ENCODE peak calls at places on chromosome 16, in four cellular contexts. D, L, V and K are unnamed samples. For H3K36me3, the result is how much of the 10 kb centered on the place peaks cover.

GRCh38 chr16:79843145-79843544 is 242.6 kb upstream of the MAF start:
- DNase-seq in D (no peak), V (no peak), L (no peak), K (no peak)

GRCh38 chr16:69270395-69270794 is 40.8 kb upstream of the VPS4A start:
- DNase-seq in V (peak), L (no peak), D (no peak), K (no peak)

GRCh38 chr16:28543072-28543471 is 4.3 kb upstream of the NUPR1 start:
- DNase-seq in V (no peak), D (no peak), L (peak), K (no peak)

GRCh38 chr16:71430744-71431143 is 11.1 kb downstream of the TLE7 start:
- DNase-seq in V (no peak), D (no peak), L (no peak), K (no peak)

GRCh38 chr16:27751676-27752075 is 201.7 kb downstream of the KATNIP start:
- DNase-seq in L (no peak), D (no peak), V (no peak), K (no peak)

GRCh38 chr16:55735120-55735781 is 79.5 kb downstream of the SLC6A2 start:
- DNase-seq in L (no peak), D (no peak), V (no peak), K (no peak)

GRCh38 chr16:85555549-85556455 is 57.3 kb upstream of the GSE1 start:
- DNase-seq in L (no peak), D (no peak), V (no peak), K (peak)

GRCh38 chr16:68658258-68658973 is 13.3 kb downstream of the CDH3 start:
- DNase-seq in V (peak), L (peak), D (no peak), K (no peak)

GRCh38 chr16:14586637-14587036 is 43.4 kb downstream of the PARN start:
- DNase-seq in V (no peak), D (no peak), L (no peak), K (no peak)

GRCh38 chr16:88566158-88566557 is 4.0 kb upstream of the ZC3H18 start:
- DNase-seq in D (no peak), L (no peak), V (peak), K (no peak)

GRCh38 chr16:72913551-72913950 is 134.4 kb downstream of the ZFHX3 start:
- DNase-seq in V (no peak), D (no peak), L (peak), K (no peak)

GRCh38 chr16:55703003-55704001 is 47.5 kb downstream of the SLC6A2 start:
- DNase-seq in D (no peak), V (no peak), L (peak), K (peak)

GRCh38 chr16:66525396-66526180 is 24.3 kb downstream of the TK2 start:
- DNase-seq in L (no peak), V (no peak), D (no peak), K (no peak)

GRCh38 chr16:80639636-80640035 is 98.8 kb downstream of the DYNLRB2 start:
- DNase-seq in V (no peak), L (no peak), D (no peak), K (no peak)

GRCh38 chr16:58684001-58684353 is 593 bp downstream of the SLC38A7 start:
- DNase-seq in L (no peak), D (no peak), V (no peak), K (no peak)

GRCh38 chr16:83200005-83200779 is 573.4 kb downstream of the CDH13 start:
- DNase-seq in L (no peak), D (no peak), V (no peak), K (no peak)

GRCh38 chr16:51399908-51400670 is 249.0 kb upstream of the SALL1 start:
- DNase-seq in D (no peak), V (no peak), L (no peak), K (no peak)

GRCh38 chr16:63337264-63337663 is 1301.0 kb upstream of the CDH8 start:
- DNase-seq in L (no peak), V (no peak), D (no peak), K (no peak)

GRCh38 chr16:85638695-85639409 is 25.7 kb downstream of the GSE1 start:
- DNase-seq in D (no peak), V (no peak), L (no peak), K (no peak)

GRCh38 chr16:76343761-76344160 is 66.6 kb downstream of the CNTNAP4 start:
- DNase-seq in L (no peak), D (no peak), V (no peak), K (no peak)
- H3K36me3 ChIP-seq in L (under half), D (under half), V (under half), K (under half)

GRCh38 chr16:8621572-8622314 is at the start of gene METTL22:
- DNase-seq in L (peak), V (peak), D (peak), K (peak)
- H3K36me3 ChIP-seq in L (under half), V (under half), D (under half), K (under half)

GRCh38 chr16:2210009-2210332 is 692 bp downstream of the BRICD5 start:
- DNase-seq in V (no peak), L (no peak), D (no peak), K (no peak)

GRCh38 chr16:2213817-2214720 is 571 bp downstream of the PGP start:
- DNase-seq in D (no peak), V (no peak), L (no peak), K (no peak)

GRCh38 chr16:2212362-2213324 is 2.0 kb upstream of the BRICD5 start:
- DNase-seq in V (no peak), D (no peak), L (peak), K (no peak)

GRCh38 chr16:2210386-2211365 is at the start of gene BRICD5:
- DNase-seq in V (no peak), L (no peak), D (no peak), K (no peak)

DNA sequence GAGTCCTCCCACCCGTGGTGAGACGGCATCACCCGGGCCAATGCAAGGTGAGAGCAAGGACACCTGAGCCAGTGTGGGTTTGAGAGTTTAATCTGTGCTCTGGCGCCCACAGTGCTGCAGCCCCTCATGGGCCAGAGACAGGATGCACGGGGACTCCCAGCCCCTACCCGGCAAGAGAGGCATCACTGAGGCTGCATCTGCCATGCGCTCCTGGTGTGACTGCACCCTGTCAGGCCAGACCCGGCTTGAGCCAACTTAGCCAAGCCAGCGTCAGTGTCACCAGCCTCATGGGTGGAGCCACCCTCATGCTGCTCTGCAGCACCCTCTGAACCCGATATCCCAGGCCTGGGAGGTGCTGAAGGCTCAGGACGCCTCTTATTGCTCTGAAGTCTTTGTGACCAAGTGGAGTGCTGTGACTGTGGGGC is 1.3 kb upstream of the BRICD5 start:
- DNase-seq in L (no peak), D (no peak), V (no peak), K (no peak)
- H3K36me3 ChIP-seq in L (under half), D (under half), V (under half), K (under half)

DNA sequence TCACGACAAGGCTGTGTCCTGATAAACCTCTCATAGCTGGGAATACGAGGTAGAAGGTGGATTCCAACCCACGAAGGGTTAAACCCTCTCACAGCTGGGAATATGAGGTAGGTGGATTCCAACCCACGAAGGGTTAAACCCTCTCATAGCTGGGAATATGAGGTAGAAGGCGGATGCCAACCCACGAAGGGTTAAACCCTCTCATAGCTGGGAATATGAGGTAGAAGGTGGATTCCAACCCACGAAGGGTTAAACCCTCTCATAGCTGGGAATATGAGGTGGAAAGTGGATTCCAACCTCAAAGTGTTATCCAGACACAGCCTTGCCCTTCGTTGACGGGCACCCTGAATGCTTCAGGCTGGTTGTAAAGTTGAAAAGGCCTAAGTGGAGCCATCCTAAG is 31.0 kb downstream of the AXIN1 start:
- DNase-seq in L (no peak), V (no peak), D (no peak), K (no peak)
- H3K36me3 ChIP-seq in L (under half), V (under half), D (under half), K (under half)

GRCh38 chr16:89775223-89775622 is 41.2 kb downstream of the FANCA start:
- DNase-seq in D (no peak), L (no peak), V (no peak), K (no peak)
- H3K36me3 ChIP-seq in D (under half), L (under half), V (under half), K (under half)

GRCh38 chr16:11699234-11699894 is 31.1 kb downstream of the SNN start:
- DNase-seq in D (no peak), L (no peak), V (no peak), K (no peak)

GRCh38 chr16:11696266-11697012 is 28.2 kb downstream of the SNN start:
- DNase-seq in D (no peak), L (no peak), V (no peak), K (no peak)

GRCh38 chr16:11698271-11698689 is 30.0 kb downstream of the SNN start:
- DNase-seq in V (no peak), D (no peak), L (no peak), K (peak)

GRCh38 chr16:11697319-11697718 is 29.1 kb downstream of the SNN start:
- DNase-seq in D (no peak), L (no peak), V (no peak), K (no peak)

DNA sequence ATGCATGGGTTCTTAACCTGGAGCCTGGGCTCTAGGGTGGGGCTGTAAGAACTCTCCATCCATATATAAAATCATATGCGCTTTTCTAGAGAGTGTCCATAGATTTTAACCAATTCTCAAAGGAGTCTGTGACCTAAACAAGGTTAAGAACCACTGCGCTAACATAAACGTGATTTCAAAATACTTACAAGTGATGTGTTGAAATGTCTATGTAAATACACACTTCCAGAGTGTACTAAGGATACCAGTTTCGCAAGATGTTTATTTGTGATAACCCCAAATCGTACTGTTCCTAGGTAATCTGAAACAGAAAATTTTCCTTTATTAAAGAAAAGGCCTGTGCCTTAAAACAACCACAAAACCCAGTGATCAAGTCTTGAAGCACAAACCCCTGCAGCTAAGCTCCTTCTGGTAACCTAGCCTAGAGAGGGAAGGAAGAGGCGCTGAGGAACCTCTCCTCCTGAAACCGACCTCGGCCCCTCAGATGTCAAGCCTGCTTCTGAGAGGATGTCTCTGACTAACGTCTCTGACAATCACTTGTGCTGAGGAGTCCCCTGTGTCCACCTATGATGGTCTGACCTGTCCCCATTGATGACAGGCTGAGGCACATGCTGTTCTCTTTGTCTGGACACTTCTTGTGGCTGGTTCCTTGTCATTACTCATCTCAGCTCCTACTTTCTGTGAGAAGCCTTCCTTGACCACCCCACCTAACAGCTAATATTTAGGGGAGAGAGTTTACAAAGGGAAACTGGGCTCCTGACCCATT is 32.2 kb downstream of the SNN start:
- DNase-seq in L (no peak), D (no peak), V (no peak), K (no peak)
- H3K36me3 ChIP-seq in L (under half), D (under half), V (under half), K (under half)

GRCh38 chr16:30510392-30510938 is 15.9 kb downstream of the ZNF768 start:
- DNase-seq in V (no peak), D (no peak), L (no peak), K (no peak)
- H3K36me3 ChIP-seq in V (under half), D (under half), L (under half), K (half or more)